ENCODE peak calls at places on chromosomes 13 and 19, in four cellular contexts. A is WTC11, K is K562, C is HepG2. W is an unnamed sample.

GRCh38 chr13:101150998-101151397 is 265.3 kb downstream of the NALCN start:
- DNase-seq in K (no peak), C (no peak), A (no peak), W (no peak)

GRCh38 chr13:100510208-100510997 is 78.2 kb downstream of the GGACT start:
- DNase-seq in K (no peak), A (peak), C (no peak), W (no peak)

GRCh38 chr19:1252818-1253513 is 4.6 kb downstream of the MIDN start:
- DNase-seq in C (peak), A (no peak), K (no peak), W (peak)

GRCh38 chr19:1672038-1672768 is 19.8 kb upstream of the TCF3 start:
- DNase-seq in A (peak), K (peak), C (no peak), W (peak)

GRCh38 chr19:539429-540030 is 4.3 kb upstream of the GZMM start:
- DNase-seq in C (no peak), A (no peak), K (peak), W (no peak)

GRCh38 chr19:14611051-14611450 is 28.2 kb downstream of the CLEC17A start:
- DNase-seq in K (no peak), C (no peak), A (no peak), W (no peak)

GRCh38 chr19:48370955-48371354 is 6.8 kb downstream of the SYNGR4 start:
- DNase-seq in C (no peak), K (no peak), A (no peak), W (no peak)

GRCh38 chr19:15556634-15557181 is 48.4 kb downstream of the CYP4F22 start:
- DNase-seq in C (no peak), K (no peak), A (no peak), W (no peak)

GRCh38 chr13:28347456-28348371 is 147.2 kb downstream of the FLT1 start:
- DNase-seq in K (peak), C (no peak), A (no peak), W (no peak)

GRCh38 chr19:40159744-40160143 is 31.5 kb upstream of the MAP3K10 start:
- DNase-seq in C (peak), K (no peak), A (no peak), W (no peak)

GRCh38 chr13:101258071-101258470 is 158.2 kb downstream of the NALCN start:
- DNase-seq in A (peak), C (peak), K (no peak), W (peak)

GRCh38 chr13:110015253-110015652 is 228.9 kb upstream of the IRS2 start:
- DNase-seq in A (no peak), C (no peak), K (no peak), W (peak)

GRCh38 chr13:66528903-66529576 is 701.1 kb downstream of the PCDH9 start:
- DNase-seq in K (no peak), A (no peak), C (no peak), W (no peak)

GRCh38 chr19:56839665-56840451 is 668 bp downstream of the PEG3 start:
- DNase-seq in A (no peak), K (no peak), C (peak), W (no peak)

GRCh38 chr19:45137179-45137761 is 23.5 kb downstream of the NKPD1 start:
- DNase-seq in A (no peak), C (no peak), K (no peak), W (no peak)

GRCh38 chr19:48381178-48381950 is 10.0 kb downstream of the KDELR1 start:
- DNase-seq in C (no peak), K (no peak), A (no peak), W (no peak)

GRCh38 chr13:100513987-100514670 is 74.5 kb downstream of the GGACT start:
- DNase-seq in A (no peak), C (no peak), K (no peak), W (no peak)

GRCh38 chr19:40714519-40715299 is 2.0 kb downstream of the COQ8B start:
- DNase-seq in C (peak), K (peak), A (peak), W (peak)

GRCh38 chr13:49439609-49440008 is 4.3 kb downstream of the CAB39L start:
- DNase-seq in C (no peak), K (no peak), A (no peak), W (no peak)
- TF ChIP-seq HMGXB4 in C (no peak), K (no peak), A (no peak), W (no peak)

GRCh38 chr19:38440592-38440991 is 7.1 kb downstream of the RYR1 start:
- DNase-seq in A (no peak), K (no peak), C (no peak), W (no peak)
- TF ChIP-seq HMGXB4 in A (no peak), K (no peak), C (no peak), W (no peak)

DNA sequence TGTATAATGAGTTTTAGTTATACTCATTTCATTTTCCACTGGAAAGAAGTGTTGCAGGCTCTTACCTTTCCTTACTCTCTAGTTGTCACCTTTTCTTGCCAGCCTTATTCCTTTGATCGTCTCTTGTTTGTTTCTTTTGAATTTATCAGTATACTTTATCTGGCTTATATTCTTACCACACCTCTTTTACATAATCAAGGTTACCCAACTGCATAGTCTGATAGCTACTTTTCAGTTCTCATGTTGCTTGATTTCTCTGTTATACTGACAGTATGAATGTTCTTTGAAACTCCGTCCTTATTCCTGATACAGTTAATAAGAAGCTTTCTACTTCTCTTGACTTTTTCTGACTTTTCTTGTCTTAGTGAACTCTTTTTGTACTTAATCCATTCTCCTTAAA is 4.5 kb downstream of the NDFIP2 start:
- DNase-seq in A (no peak), K (no peak), C (no peak), W (no peak)
- TF ChIP-seq HMGXB4 in A (no peak), K (no peak), C (no peak), W (no peak)

GRCh38 chr19:51690359-51691121 is 2.6 kb upstream of the SPACA6 start:
- DNase-seq in A (peak), K (peak), C (no peak), W (peak)

GRCh38 chr19:51687791-51688664 is 5.1 kb upstream of the SPACA6 start:
- DNase-seq in A (peak), K (peak), C (no peak), W (peak)

GRCh38 chr19:51689751-51690358 is 3.3 kb upstream of the SPACA6 start:
- DNase-seq in C (no peak), K (peak), A (peak), W (peak)

GRCh38 chr19:51691122-51692064 is 1.7 kb upstream of the SPACA6 start:
- DNase-seq in C (no peak), K (no peak), A (peak), W (peak)

GRCh38 chr19:51688665-51689571 is 4.2 kb upstream of the SPACA6 start:
- DNase-seq in C (peak), K (peak), A (peak), W (peak)
- TF ChIP-seq HMGXB4 in C (no peak), K (no peak), A (no peak), W (peak)

GRCh38 chr13:31385534-31385933 is 185.8 kb downstream of the B3GLCT start:
- DNase-seq in C (no peak), A (no peak), K (no peak), W (no peak)

GRCh38 chr13:31377946-31378345 is 178.2 kb downstream of the B3GLCT start:
- DNase-seq in A (no peak), C (no peak), K (no peak), W (no peak)

DNA sequence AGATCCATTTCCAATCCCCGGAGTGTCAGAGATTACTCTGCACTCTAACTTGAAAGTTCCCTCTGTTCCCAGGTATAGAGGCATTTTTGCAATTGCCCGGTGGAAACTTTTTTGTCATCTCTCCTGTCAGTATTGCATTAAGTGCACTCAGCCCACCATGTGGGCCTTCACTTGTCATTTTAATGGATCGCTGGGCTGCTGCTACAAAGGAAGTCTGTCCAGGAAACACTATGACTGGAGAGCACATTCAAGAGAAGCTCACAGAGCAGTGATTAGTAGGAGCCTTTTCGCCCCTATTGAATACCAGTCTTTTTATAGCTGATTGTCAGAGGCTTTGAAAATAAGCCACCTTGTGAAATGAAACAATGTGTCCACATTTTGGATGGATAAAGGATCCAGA is 181.0 kb downstream of the B3GLCT start:
- DNase-seq in K (no peak), C (no peak), A (no peak), W (no peak)
- TF ChIP-seq HMGXB4 in K (no peak), C (no peak), A (no peak), W (no peak)

GRCh38 chr13:77751513-77752456 is 54.3 kb downstream of the SLAIN1 start:
- DNase-seq in K (peak), C (peak), A (peak), W (peak)
- TF ChIP-seq HMGXB4 in K (no peak), C (no peak), A (no peak), W (no peak)

DNA sequence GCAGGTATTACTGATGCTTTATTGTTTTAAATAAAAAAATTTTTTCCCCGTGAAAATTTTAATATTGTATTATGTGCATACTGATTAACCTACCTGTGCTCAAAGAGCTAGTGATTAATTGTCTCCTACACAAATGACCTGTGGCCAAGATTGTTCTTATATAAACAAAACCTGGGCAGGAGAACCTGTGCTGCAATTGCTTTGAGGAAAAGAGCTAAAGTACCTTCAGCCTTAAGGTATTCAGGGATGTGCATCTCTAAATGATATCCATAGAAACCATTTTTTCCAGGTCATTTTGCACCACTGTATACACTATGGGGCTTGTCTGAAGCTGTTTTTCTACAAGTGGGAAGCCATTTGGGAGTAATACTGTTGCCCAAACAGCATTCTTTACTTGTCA is 1.2 kb downstream of the FRY start:
- DNase-seq in A (no peak), C (no peak), K (no peak), W (no peak)
- TF ChIP-seq HMGXB4 in A (no peak), C (no peak), K (no peak), W (no peak)

GRCh38 chr19:19545707-19546106 is 7.6 kb downstream of the CILP2 start:
- DNase-seq in K (no peak), C (no peak), A (peak), W (no peak)

GRCh38 chr19:19543640-19544039 is 5.6 kb downstream of the CILP2 start:
- DNase-seq in A (no peak), K (no peak), C (no peak), W (no peak)

GRCh38 chr19:19545128-19545591 is 7.1 kb downstream of the CILP2 start:
- DNase-seq in C (no peak), A (no peak), K (no peak), W (no peak)

GRCh38 chr19:19543101-19543500 is 5.0 kb downstream of the CILP2 start:
- DNase-seq in A (no peak), K (no peak), C (no peak), W (no peak)

DNA sequence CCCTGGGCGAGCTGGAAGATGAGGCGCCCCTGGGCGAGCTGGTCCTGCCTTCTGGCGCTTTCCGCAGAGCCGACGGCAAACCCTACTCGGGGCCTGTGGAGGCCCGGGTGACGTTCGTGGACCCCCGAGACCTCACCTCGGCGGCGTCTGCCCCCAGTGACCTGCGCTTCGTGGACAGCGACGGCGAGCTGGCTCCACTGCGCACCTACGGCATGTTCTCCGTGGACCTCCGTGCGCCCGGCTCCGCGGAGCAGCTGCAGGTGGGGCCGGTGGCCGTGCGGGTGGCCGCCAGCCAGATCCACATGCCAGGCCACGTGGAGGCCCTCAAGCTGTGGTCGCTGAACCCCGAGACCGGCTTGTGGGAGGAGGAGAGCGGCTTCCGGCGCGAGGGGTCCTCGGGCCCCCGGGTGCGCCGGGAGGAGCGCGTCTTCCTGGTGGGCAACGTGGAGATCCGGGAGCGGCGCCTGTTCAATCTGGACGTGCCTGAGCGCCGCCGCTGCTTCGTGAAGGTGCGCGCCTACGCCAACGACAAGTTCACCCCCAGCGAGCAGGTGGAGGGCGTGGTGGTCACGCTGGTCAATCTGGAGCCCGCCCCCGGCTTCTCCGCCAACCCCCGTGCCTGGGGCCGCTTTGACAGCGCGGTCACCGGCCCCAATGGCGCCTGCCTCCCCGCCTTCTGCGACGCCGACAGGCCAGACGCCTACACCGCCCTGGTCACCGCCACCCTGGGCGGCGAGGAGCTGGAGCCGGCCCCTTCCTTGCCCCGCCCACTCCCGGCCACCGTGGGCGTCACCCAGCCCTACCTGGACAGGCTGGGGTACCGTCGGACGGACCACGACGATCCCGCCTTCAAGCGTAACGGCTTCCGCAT is 6.4 kb downstream of the CILP2 start:
- DNase-seq in A (no peak), C (no peak), K (no peak), W (no peak)
- TF ChIP-seq HMGXB4 in A (no peak), C (no peak), K (no peak), W (no peak)

GRCh38 chr19:51333836-51334460 is 8.0 kb downstream of the VSIG10L start:
- DNase-seq in C (no peak), K (peak), A (no peak), W (peak)
- TF ChIP-seq HMGXB4 in C (no peak), K (no peak), A (no peak), W (no peak)